ENCODE peak calls at places on chromosome 4, in five cellular contexts. W, D, J, U and E are unnamed samples.

GRCh38 chr4:101355767-101356702 is 8.7 kb upstream of the PPP3CA start:
- DNase-seq in J (no peak), D (no peak), W (peak; percentile 41), U (no peak), E (no peak)

GRCh38 chr4:173414456-173414855 is 15.5 kb upstream of the SCRG1 start:
- DNase-seq in W (no peak), J (no peak), D (no peak), U (no peak), E (no peak)

GRCh38 chr4:15078682-15079642 is 76.7 kb downstream of the CPEB2 start:
- DNase-seq in J (no peak), W (no peak), D (no peak), U (no peak), E (no peak)

GRCh38 chr4:109251396-109251795 is 51.1 kb downstream of the COL25A1 start:
- DNase-seq in D (no peak), U (no peak), J (no peak), W (no peak), E (no peak)

GRCh38 chr4:94532016-94532789 is 80.5 kb downstream of the PDLIM5 start:
- DNase-seq in W (no peak), D (no peak), U (peak; percentile 64), J (no peak), E (no peak)

GRCh38 chr4:156575430-156576073 is 396.0 kb downstream of the PDGFC start:
- DNase-seq in U (no peak), W (no peak), J (peak; percentile 65), D (no peak), E (no peak)

GRCh38 chr4:77074961-77075855 is 581 bp downstream of the CCNI start:
- DNase-seq in U (peak; percentile 91), D (peak; percentile 87), W (no peak), J (peak; percentile 80), E (peak; percentile 87)

GRCh38 chr4:129062580-129062979 is 30.8 kb downstream of the SCLT1 start:
- DNase-seq in W (no peak), J (no peak), U (no peak), D (no peak), E (no peak)

GRCh38 chr4:37999000-37999745 is 39.0 kb downstream of the PTTG2 start:
- DNase-seq in D (no peak), U (no peak), W (no peak), J (no peak), E (no peak)

GRCh38 chr4:184163813-184164212 is 53.9 kb downstream of the ENPP6 start:
- DNase-seq in J (peak; percentile 88), W (peak; percentile 60), D (no peak), U (peak; percentile 55), E (no peak)

GRCh38 chr4:34422472-34422871 is 1821.8 kb downstream of the ARAP2 start:
- DNase-seq in W (no peak), J (peak; percentile 4), U (no peak), D (no peak), E (no peak)

GRCh38 chr4:104942990-104943758 is 203.5 kb upstream of the TET2 start:
- DNase-seq in D (no peak), W (no peak), J (no peak), U (no peak), E (peak; percentile 69)

GRCh38 chr4:84677995-84678394 is 95.1 kb downstream of the CDS1 start:
- DNase-seq in D (no peak), W (no peak), U (no peak), J (no peak), E (no peak)

GRCh38 chr4:57100979-57101629 is 9.1 kb downstream of the IGFBP7 start:
- DNase-seq in J (no peak), D (no peak), U (no peak), W (no peak), E (no peak)
- H3K4me1 ChIP-seq in J (peaks cover 21% of the 10 kb centered on the region), D (peaks cover 87% of the 10 kb centered on the region), U (peaks cover 20% of the 10 kb centered on the region), W (peaks cover 95% of the 10 kb centered on the region), E (no peaks in the 10 kb centered on the region)

DNA sequence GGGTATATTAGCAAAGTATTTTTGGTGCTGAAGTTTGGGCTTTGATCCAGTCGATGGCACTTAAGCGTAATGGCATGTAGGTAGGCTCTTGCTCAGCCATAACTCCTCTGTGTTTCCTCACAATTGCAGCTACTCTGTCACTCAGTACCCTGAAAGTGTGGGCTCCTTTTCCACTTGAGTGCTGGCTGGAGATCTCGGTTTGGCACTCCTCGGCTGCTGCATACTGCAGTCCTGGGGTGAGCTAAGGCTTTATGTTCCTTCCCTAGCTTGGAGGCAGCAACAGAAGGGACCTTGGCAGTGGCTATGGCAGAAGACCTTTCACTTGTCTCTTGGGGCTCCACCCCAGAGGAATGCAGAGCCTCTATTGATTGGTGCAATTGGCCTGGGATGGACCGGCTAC is 106.7 kb upstream of the GRXCR1 start:
- DNase-seq in U (no peak), D (no peak), J (no peak), W (no peak), E (no peak)
- H3K4me3 ChIP-seq in U (no peak overlapping the region), D (no peak overlapping the region), J (no peak overlapping the region), W (no peak overlapping the region), E (no peak overlapping the region)

DNA sequence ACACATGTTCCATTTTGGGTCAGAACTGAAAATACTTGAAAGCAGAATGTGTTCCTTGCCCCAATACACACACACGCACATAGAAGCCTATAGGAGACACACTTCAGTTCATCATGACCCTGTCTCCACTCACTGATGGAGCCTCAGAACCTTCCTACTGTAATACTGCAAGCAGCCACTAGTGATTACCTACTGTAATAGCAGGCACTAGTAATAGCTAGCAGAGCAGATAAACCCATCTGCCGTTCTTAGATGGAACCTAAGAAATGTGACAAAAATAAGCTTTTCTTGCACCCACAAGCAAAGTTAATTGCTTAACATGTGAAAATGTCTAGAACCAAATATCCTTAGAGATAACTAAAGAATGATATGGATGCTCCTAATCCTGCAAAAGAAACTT is 13.6 kb downstream of the AMTN start:
- DNase-seq in J (peak; percentile 64), U (no peak), W (no peak), D (no peak), E (no peak)
- TF ChIP-seq CTCF in J (peak; percentile 47), U (no peak), W (no peak), D (no peak), E (no peak)

DNA sequence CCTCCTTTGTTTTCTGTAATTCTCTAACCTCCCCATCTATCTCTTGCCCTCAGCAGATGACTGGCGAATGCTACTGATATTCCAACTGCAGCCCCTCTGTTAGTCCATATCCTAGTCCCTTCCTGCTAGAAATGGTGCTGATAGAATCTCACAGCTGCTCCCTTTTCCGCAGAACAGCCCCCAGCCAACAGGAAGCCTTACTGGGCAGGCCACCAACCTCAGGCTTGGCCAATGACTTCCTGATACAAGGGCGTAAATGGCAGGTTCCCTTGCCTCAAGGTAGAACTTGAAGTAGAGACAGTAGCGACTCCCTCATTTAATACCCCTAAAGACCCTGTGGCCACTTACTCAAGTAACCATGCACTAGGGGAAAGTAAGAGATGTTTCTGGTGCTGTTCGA is 26.7 kb upstream of the SLC2A9 start:
- DNase-seq in J (no peak), U (peak; percentile 37), W (no peak), D (no peak), E (no peak)
- H3K4me1 ChIP-seq in J (peaks cover 13% of the 10 kb centered on the region), U (peaks cover 6% of the 10 kb centered on the region), W (peaks cover 15% of the 10 kb centered on the region), D (no peaks in the 10 kb centered on the region), E (peaks cover 5% of the 10 kb centered on the region)

GRCh38 chr4:61199869-61200194 is 294 bp upstream of the ADGRL3 start:
- DNase-seq in U (no peak), W (no peak), J (no peak), D (no peak), E (no peak)
- H3K4me3 ChIP-seq in U (peak overlapping the region; percentile 58), W (peak overlapping the region; percentile 44), J (peak overlapping the region; percentile 82), D (peak overlapping the region; percentile 48), E (no peak overlapping the region)